ENCODE peak calls at places on chromosomes 12 and 14, in four cellular contexts. L is astrocyte, C is transverse colon, F is PC-9. D is an unnamed sample. For H3K36me3, the result is how much of the 10 kb centered on the place peaks cover.

GRCh38 chr12:107990325-107990724 is 138.8 kb upstream of the WSCD2 start:
- DNase-seq in C (peak), F (no peak), L (no peak), D (peak)

GRCh38 chr14:60695327-60695726 is 28.8 kb downstream of the SIX4 start:
- DNase-seq in C (no peak), F (no peak), L (no peak), D (no peak)

GRCh38 chr14:95480109-95480886 is 36.2 kb downstream of the SYNE3 start:
- DNase-seq in C (peak), F (no peak), L (no peak), D (no peak)

GRCh38 chr12:92571844-92572543 is 130.8 kb upstream of the PLEKHG7 start:
- DNase-seq in F (no peak), L (no peak), C (no peak), D (no peak)

GRCh38 chr14:74595006-74595735 is 16.9 kb downstream of the LTBP2 start:
- DNase-seq in C (peak), F (no peak), L (peak), D (no peak)

GRCh38 chr12:2641209-2641608 is 153.6 kb upstream of the FKBP4 start:
- DNase-seq in C (peak), F (no peak), L (peak), D (no peak)

GRCh38 chr14:103161054-103161397 is 37.8 kb downstream of the TNFAIP2 start:
- DNase-seq in F (peak), C (no peak), L (peak), D (no peak)

GRCh38 chr12:4858385-4858784 is 51.3 kb upstream of the KCNA1 start:
- DNase-seq in F (no peak), C (no peak), L (no peak), D (no peak)

GRCh38 chr14:50037837-50038236 is 78.5 kb downstream of the VCPKMT start:
- DNase-seq in C (no peak), L (no peak), F (no peak), D (no peak)

GRCh38 chr12:53506881-53507719 is at the start of gene NPFF:
- DNase-seq in C (no peak), L (no peak), F (no peak), D (no peak)

GRCh38 chr12:115320451-115320850 is 636.5 kb upstream of the TBX3 start:
- DNase-seq in L (no peak), F (no peak), C (no peak), D (no peak)

GRCh38 chr14:31895206-31895605 is 181.9 kb upstream of the ARHGAP5 start:
- DNase-seq in L (peak), C (no peak), F (no peak), D (peak)

GRCh38 chr12:88895634-88896033 is 315.4 kb upstream of the KITLG start:
- DNase-seq in C (no peak), F (no peak), L (no peak), D (peak)

GRCh38 chr14:63881926-63882325 is 29.1 kb downstream of the SYNE2 start:
- DNase-seq in F (no peak), C (no peak), L (no peak), D (no peak)

GRCh38 chr14:100865682-100866591 is 37.6 kb downstream of the RTL1 start:
- DNase-seq in L (no peak), F (no peak), C (no peak), D (no peak)

GRCh38 chr12:28500373-28501024 is 310.2 kb downstream of the CCDC91 start:
- DNase-seq in C (no peak), F (no peak), L (peak), D (peak)

GRCh38 chr12:73361156-73361866 is 1089.1 kb downstream of the TRHDE start:
- DNase-seq in F (no peak), L (no peak), C (no peak), D (no peak)

GRCh38 chr12:96392397-96392796 is 7.8 kb downstream of the CDK17 start:
- DNase-seq in F (no peak), L (peak), C (no peak), D (no peak)

GRCh38 chr14:54760866-54761265 is 141.8 kb downstream of the GCH1 start:
- DNase-seq in C (no peak), L (no peak), F (no peak), D (no peak)

GRCh38 chr14:75044322-75044721 is 6.9 kb downstream of the MLH3 start:
- DNase-seq in L (peak), F (peak), C (no peak), D (peak)

GRCh38 chr12:53596920-53597363 is 29.2 kb downstream of the ATF7 start:
- DNase-seq in C (no peak), F (no peak), L (peak), D (no peak)

GRCh38 chr14:105400016-105400415 is 1.7 kb downstream of the TEX22 start:
- DNase-seq in F (no peak), L (no peak), C (no peak), D (no peak)

GRCh38 chr12:124563401-124563800 is 4.0 kb downstream of the NCOR2 start:
- DNase-seq in F (no peak), L (no peak), C (no peak), D (no peak)

GRCh38 chr12:53498235-53498630 is 1.0 kb downstream of the MAP3K12 start:
- DNase-seq in L (no peak), F (no peak), C (no peak), D (no peak)

GRCh38 chr14:69879175-69880047 is at the start of gene SMOC1:
- DNase-seq in F (no peak), C (peak), L (no peak), D (peak)

GRCh38 chr14:23580948-23581281 is 2.3 kb upstream of the JPH4 start:
- DNase-seq in F (no peak), C (no peak), L (no peak), D (no peak)

GRCh38 chr14:35470775-35471174 is 63.2 kb upstream of the INSM2 start:
- DNase-seq in C (no peak), L (peak), F (no peak), D (peak)

GRCh38 chr12:106871477-106871876 is 84.2 kb upstream of the TMEM263 start:
- DNase-seq in L (peak), F (no peak), C (no peak), D (peak)

GRCh38 chr14:25048170-25049126 is 1.5 kb downstream of the STXBP6 start:
- DNase-seq in F (peak), L (peak), C (peak), D (peak)

GRCh38 chr14:44963775-44964380 is 1.9 kb downstream of the TOGARAM1 start:
- DNase-seq in C (no peak), F (peak), L (no peak), D (no peak)

GRCh38 chr12:50606675-50607379 is 102.0 kb downstream of the DIP2B start:
- DNase-seq in L (no peak), F (no peak), C (no peak), D (no peak)

GRCh38 chr12:6470375-6471163 is at the start of gene VAMP1:
- DNase-seq in L (peak), F (peak), C (peak), D (peak)

GRCh38 chr12:6469609-6470374 is 685 bp downstream of the VAMP1 start:
- DNase-seq in C (no peak), F (no peak), L (no peak), D (no peak)

GRCh38 chr12:6468283-6468575 is 2.2 kb downstream of the VAMP1 start:
- DNase-seq in C (no peak), F (no peak), L (no peak), D (peak)

GRCh38 chr12:6471992-6472366 is 1.5 kb upstream of the VAMP1 start:
- DNase-seq in L (no peak), C (no peak), F (no peak), D (peak)

DNA sequence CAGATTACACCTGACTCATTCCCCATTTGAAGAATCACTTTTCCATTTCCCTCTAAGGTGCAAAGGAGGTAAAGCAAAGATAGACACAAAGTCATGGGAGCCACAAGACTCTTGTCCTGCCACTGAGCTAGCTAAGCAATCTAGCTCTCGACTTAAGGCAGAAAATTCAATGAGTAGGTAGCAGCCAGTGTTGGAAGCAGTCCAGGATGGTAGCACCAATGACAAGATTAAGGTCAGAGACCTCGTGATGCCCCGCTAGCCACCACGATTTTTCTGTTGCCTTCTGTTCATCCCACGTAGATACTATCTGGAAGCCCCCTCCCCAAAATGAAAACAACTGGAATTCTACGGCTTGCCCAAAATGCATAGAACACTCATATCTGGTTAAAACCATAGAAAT is 1.4 kb downstream of the VAMP1 start:
- DNase-seq in F (no peak), C (no peak), L (no peak), D (no peak)
- H3K4me3 ChIP-seq in F (peak), C (no peak), L (peak), D (no peak)

GRCh38 chr14:106691601-106692291 is 1165.4 kb downstream of the TMEM121 start:
- DNase-seq in F (no peak), L (no peak), C (peak), D (no peak)
- TF ChIP-seq CTCF in F (no peak), L (no peak), C (no peak), D (peak)

DNA sequence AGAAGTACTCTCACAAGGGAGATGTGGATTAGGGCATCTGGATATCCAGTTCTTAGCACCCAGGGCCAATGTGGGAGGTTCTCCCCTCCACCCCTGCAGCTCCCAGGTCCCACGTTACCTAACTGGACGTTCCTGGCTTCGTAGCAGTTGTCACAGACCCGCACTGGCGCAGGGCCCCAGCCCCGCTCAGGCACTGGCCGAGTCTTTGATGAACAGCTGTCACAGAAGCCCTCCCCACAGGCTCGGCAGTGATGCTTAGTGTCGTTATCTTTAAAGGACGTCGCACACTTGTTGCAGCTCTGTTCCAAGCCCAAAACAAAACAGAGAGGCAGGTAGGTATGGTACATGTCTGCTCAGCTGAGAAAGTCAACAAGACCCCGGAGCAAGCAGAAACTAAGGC is 48.4 kb downstream of the DCAF4 start:
- DNase-seq in F (no peak), C (no peak), L (no peak), D (no peak)
- H3K36me3 ChIP-seq in F (under half), C (under half), L (under half), D (under half)

DNA sequence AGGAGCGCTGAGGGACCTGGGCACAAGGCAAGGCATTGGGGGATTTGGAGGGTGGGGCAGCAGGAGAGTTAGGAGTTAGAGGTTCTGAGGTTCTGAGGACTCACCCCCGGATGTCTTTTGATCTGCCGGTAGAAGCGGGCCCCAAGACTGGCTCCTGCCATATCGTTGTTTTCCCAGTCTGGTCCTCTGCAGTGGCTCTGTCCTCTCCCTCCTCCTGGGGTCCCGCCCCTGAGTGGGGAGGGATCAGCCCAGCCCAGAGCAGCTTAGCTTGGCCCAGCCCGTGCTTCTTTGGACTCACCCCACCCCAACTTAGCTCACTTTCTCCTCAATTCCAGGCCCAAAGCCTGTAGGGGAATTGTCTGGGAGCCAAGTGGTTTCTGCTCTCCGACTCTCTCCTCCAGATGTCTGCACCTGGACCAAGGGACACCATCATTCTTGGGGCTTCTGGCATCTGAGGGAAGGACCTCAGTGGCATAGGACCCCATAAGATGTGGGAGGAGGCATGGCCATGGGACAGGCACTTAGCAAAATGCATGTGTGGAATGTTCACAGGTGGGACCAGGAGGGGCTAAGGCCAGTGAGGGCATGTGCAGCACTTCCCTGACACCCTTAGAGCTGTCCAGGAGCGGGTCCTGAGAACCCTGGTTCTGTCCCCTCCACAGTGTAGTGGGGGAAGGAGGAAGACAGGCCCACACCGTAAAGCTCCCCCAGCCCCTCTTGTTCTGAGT is 7.6 kb downstream of the SHMT2 start:
- DNase-seq in L (no peak), F (no peak), C (no peak), D (no peak)
- H3K4me3 ChIP-seq in L (no peak), F (no peak), C (no peak), D (no peak)

GRCh38 chr14:66782853-66783252 is 274.9 kb downstream of the GPHN start:
- DNase-seq in L (no peak), C (no peak), F (no peak), D (no peak)
- TF ChIP-seq CTCF in L (no peak), C (no peak), F (no peak), D (no peak)